ENCODE peak calls at places on chromosomes 12 and 14, in eight cellular contexts. One of them, this sample, is unnamed.

GRCh38 chr14:64709126-64709525 is 4.9 kb downstream of the PLEKHG3 start:
- DNase-seq in fibroblast of pulmonary artery: no peak
- DNase-seq in AG10803: no peak
- DNase-seq in Calu3: no peak
- DNase-seq in neural crest cell: no peak
- DNase-seq in upper lobe of right lung: no peak
- DNase-seq in suprapubic skin: peak
- DNase-seq in RWPE1: no peak
- DNase-seq in this sample: no peak

GRCh38 chr12:26125451-26126339 is 858 bp upstream of the BHLHE41 start:
- DNase-seq in fibroblast of pulmonary artery: peak
- DNase-seq in AG10803: peak
- DNase-seq in Calu3: peak
- DNase-seq in neural crest cell: peak
- DNase-seq in upper lobe of right lung: peak
- DNase-seq in suprapubic skin: peak
- DNase-seq in RWPE1: peak
- DNase-seq in this sample: peak

GRCh38 chr12:124861492-124861891 is 2.2 kb downstream of the SCARB1 start:
- DNase-seq in fibroblast of pulmonary artery: peak
- DNase-seq in AG10803: peak
- DNase-seq in Calu3: no peak
- DNase-seq in neural crest cell: peak
- DNase-seq in upper lobe of right lung: no peak
- DNase-seq in suprapubic skin: no peak
- DNase-seq in RWPE1: peak
- DNase-seq in this sample: no peak

GRCh38 chr12:50185496-50185895 is 18.3 kb upstream of the CERS5 start:
- DNase-seq in fibroblast of pulmonary artery: no peak
- DNase-seq in AG10803: no peak
- DNase-seq in Calu3: no peak
- DNase-seq in neural crest cell: no peak
- DNase-seq in upper lobe of right lung: no peak
- DNase-seq in suprapubic skin: no peak
- DNase-seq in RWPE1: no peak
- DNase-seq in this sample: no peak

GRCh38 chr14:68380304-68380840 is 412.5 kb downstream of the ZFP36L1 start:
- DNase-seq in fibroblast of pulmonary artery: no peak
- DNase-seq in AG10803: peak
- DNase-seq in Calu3: no peak
- DNase-seq in neural crest cell: no peak
- DNase-seq in upper lobe of right lung: no peak
- DNase-seq in suprapubic skin: no peak
- DNase-seq in RWPE1: no peak
- DNase-seq in this sample: no peak

GRCh38 chr12:120290541-120291312 is 976 bp downstream of the RNU4-2 start:
- DNase-seq in fibroblast of pulmonary artery: no peak
- DNase-seq in AG10803: peak
- DNase-seq in Calu3: peak
- DNase-seq in neural crest cell: peak
- DNase-seq in upper lobe of right lung: peak
- DNase-seq in suprapubic skin: no peak
- DNase-seq in RWPE1: no peak
- DNase-seq in this sample: no peak

GRCh38 chr14:56810341-56810740 is at the start of gene OTX2:
- DNase-seq in fibroblast of pulmonary artery: no peak
- DNase-seq in AG10803: no peak
- DNase-seq in Calu3: no peak
- DNase-seq in neural crest cell: no peak
- DNase-seq in upper lobe of right lung: no peak
- DNase-seq in suprapubic skin: no peak
- DNase-seq in RWPE1: no peak
- DNase-seq in this sample: no peak

GRCh38 chr12:6333566-6333965 is 8.3 kb downstream of the TNFRSF1A start:
- DNase-seq in fibroblast of pulmonary artery: no peak
- DNase-seq in AG10803: peak
- DNase-seq in Calu3: no peak
- DNase-seq in neural crest cell: no peak
- DNase-seq in upper lobe of right lung: no peak
- DNase-seq in suprapubic skin: no peak
- DNase-seq in RWPE1: peak
- DNase-seq in this sample: no peak

GRCh38 chr12:4224211-4224878 is 49.2 kb upstream of the CCND2 start:
- DNase-seq in fibroblast of pulmonary artery: no peak
- DNase-seq in AG10803: no peak
- DNase-seq in Calu3: no peak
- DNase-seq in neural crest cell: no peak
- DNase-seq in upper lobe of right lung: no peak
- DNase-seq in suprapubic skin: no peak
- DNase-seq in RWPE1: no peak
- DNase-seq in this sample: peak

GRCh38 chr12:4225571-4225970 is 48.0 kb upstream of the CCND2 start:
- DNase-seq in fibroblast of pulmonary artery: no peak
- DNase-seq in AG10803: no peak
- DNase-seq in Calu3: no peak
- DNase-seq in neural crest cell: no peak
- DNase-seq in upper lobe of right lung: no peak
- DNase-seq in suprapubic skin: no peak
- DNase-seq in RWPE1: no peak
- DNase-seq in this sample: peak

GRCh38 chr12:4227046-4227445 is 46.5 kb upstream of the CCND2 start:
- DNase-seq in fibroblast of pulmonary artery: no peak
- DNase-seq in AG10803: no peak
- DNase-seq in Calu3: no peak
- DNase-seq in neural crest cell: no peak
- DNase-seq in upper lobe of right lung: no peak
- DNase-seq in suprapubic skin: no peak
- DNase-seq in RWPE1: no peak
- DNase-seq in this sample: peak

GRCh38 chr12:4230526-4230925 is 43.0 kb upstream of the CCND2 start:
- DNase-seq in fibroblast of pulmonary artery: no peak
- DNase-seq in AG10803: no peak
- DNase-seq in Calu3: no peak
- DNase-seq in neural crest cell: no peak
- DNase-seq in upper lobe of right lung: no peak
- DNase-seq in suprapubic skin: no peak
- DNase-seq in RWPE1: no peak
- DNase-seq in this sample: peak

GRCh38 chr12:4228122-4228580 is 45.4 kb upstream of the CCND2 start:
- DNase-seq in fibroblast of pulmonary artery: no peak
- DNase-seq in AG10803: no peak
- DNase-seq in Calu3: no peak
- DNase-seq in neural crest cell: no peak
- DNase-seq in upper lobe of right lung: no peak
- DNase-seq in suprapubic skin: no peak
- DNase-seq in RWPE1: no peak
- DNase-seq in this sample: peak
- TF ChIP-seq CTCF in fibroblast of pulmonary artery: no peak
- TF ChIP-seq CTCF in AG10803: no peak
- TF ChIP-seq CTCF in Calu3: no peak
- TF ChIP-seq CTCF in neural crest cell: no peak
- TF ChIP-seq CTCF in upper lobe of right lung: no peak
- TF ChIP-seq CTCF in suprapubic skin: no peak
- TF ChIP-seq CTCF in RWPE1: no peak
- TF ChIP-seq CTCF in this sample: no peak

DNA sequence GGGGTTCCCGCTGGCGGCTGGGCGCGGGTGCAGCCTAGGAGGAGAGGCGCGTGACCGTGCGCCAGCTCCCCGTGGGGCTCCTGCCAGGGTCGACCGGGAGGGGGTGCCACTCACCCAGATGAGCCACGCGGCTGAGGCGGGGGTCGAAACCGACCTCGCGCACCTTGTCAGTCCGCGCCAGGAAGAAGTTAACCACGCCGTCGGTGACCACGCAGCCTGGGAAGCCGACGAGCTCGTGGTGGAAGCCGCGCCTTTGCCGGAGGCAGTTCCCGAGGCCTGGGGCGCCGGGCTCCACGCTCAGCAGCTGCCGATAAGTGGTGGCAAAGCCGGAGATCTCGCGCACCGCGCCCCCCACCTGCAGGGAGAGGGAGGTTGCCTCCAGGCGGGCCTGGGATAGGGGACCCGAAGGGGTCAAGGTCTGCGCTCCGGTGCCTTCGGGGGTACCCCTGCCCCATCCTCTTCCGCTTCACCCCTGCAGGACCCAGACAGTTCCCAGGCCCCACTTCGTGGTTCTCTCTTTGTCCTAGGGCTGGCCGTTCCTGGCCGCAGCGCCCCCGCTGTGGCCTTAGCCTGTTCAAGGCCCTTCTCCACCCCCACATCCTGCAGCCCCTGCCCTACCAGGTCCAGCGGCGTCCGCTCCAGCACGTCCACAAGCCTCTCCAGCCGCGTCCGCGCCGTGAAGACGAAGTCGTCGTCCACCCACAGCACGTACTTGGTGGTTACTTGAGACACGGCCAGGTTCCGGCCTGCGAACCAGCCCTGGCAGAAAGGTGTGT is 5.3 kb downstream of the B4GALNT1 start:
- DNase-seq in fibroblast of pulmonary artery: no peak
- DNase-seq in AG10803: no peak
- DNase-seq in Calu3: no peak
- DNase-seq in neural crest cell: no peak
- DNase-seq in upper lobe of right lung: no peak
- DNase-seq in suprapubic skin: peak
- DNase-seq in RWPE1: no peak
- DNase-seq in this sample: no peak
- TF ChIP-seq CTCF in fibroblast of pulmonary artery: no peak
- TF ChIP-seq CTCF in AG10803: no peak
- TF ChIP-seq CTCF in Calu3: no peak
- TF ChIP-seq CTCF in neural crest cell: no peak
- TF ChIP-seq CTCF in upper lobe of right lung: peak
- TF ChIP-seq CTCF in suprapubic skin: no peak
- TF ChIP-seq CTCF in RWPE1: no peak
- TF ChIP-seq CTCF in this sample: no peak

DNA sequence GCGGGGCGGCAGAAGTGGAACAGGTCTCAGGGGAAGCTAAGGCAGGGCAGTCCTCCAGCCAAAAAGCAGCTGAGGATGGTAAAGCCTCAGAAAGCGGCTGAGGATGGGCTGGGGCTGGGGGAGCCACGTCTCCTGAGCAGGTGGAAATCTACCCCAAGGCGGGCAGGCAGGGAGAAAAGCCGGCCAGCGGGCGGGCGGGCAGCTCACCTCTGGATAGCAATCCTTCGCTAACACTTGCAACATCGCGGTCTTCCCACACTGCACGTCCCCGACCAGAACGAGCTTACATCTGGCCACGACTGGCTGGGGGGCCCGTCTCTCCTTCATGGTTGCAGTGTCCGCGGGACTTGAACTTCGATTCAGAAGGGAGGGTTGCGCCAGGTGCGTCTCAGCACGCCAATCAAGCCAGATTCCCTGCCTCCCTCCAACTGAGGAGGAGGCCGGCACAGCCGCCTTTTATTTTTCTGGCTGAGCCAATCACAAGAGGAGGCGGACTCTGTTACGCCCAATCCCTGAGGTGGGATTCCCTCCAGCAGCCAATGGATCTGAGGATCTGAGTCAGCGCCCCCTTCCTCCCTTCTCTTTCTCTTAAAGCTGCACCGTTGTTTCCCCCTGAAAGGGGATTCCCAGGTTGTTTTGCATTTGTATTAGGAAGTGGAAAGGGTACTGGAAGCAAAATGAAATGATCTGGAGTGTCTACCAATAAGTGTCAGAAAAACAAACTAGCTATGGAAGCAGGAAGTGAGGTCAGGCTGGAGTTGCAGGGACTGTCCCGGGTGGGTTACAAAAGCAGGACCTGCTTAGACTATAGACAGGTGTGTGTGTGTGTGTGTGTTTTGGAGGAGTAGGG is at the start of gene RND1:
- DNase-seq in fibroblast of pulmonary artery: peak
- DNase-seq in AG10803: peak
- DNase-seq in Calu3: peak
- DNase-seq in neural crest cell: peak
- DNase-seq in upper lobe of right lung: peak
- DNase-seq in suprapubic skin: peak
- DNase-seq in RWPE1: peak
- DNase-seq in this sample: peak
- TF ChIP-seq CTCF in fibroblast of pulmonary artery: no peak
- TF ChIP-seq CTCF in AG10803: peak
- TF ChIP-seq CTCF in Calu3: no peak
- TF ChIP-seq CTCF in neural crest cell: peak
- TF ChIP-seq CTCF in upper lobe of right lung: peak
- TF ChIP-seq CTCF in suprapubic skin: no peak
- TF ChIP-seq CTCF in RWPE1: no peak
- TF ChIP-seq CTCF in this sample: no peak

DNA sequence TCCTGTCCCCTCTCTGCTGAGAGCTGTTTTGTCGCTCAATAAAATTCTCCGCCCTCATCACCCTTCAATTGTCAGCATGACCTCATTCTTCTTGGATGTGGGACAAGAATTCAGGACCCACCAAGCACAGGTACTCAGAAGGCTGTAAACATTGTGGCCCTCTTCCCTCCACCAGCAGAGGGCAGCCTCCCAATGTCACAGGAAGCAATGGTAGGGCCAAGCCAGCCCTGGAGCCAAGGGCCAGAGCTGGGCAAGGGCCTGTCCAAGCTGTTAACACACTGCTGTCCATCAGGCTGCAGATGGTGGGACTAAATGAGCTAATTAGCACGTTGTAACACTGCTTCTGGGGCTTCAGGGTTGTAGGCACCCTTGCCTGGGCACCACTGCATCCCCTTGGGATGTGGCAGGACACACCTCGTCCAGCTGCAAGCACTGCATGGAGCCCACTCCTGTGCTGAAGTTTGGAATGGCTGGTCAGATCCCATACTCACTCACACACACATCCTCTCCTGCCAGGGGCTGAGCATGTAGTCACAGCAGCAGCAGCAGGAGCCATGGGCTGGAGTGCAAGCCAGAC is 62.7 kb upstream of the HECTD1 start:
- DNase-seq in fibroblast of pulmonary artery: no peak
- DNase-seq in AG10803: no peak
- DNase-seq in Calu3: peak
- DNase-seq in neural crest cell: no peak
- DNase-seq in upper lobe of right lung: peak
- DNase-seq in suprapubic skin: no peak
- DNase-seq in RWPE1: no peak
- DNase-seq in this sample: no peak
- TF ChIP-seq CTCF in fibroblast of pulmonary artery: peak
- TF ChIP-seq CTCF in AG10803: peak
- TF ChIP-seq CTCF in Calu3: no peak
- TF ChIP-seq CTCF in neural crest cell: no peak
- TF ChIP-seq CTCF in upper lobe of right lung: peak
- TF ChIP-seq CTCF in suprapubic skin: peak
- TF ChIP-seq CTCF in RWPE1: no peak
- TF ChIP-seq CTCF in this sample: peak